ENCODE peak calls at places on chromosome X, in nine cellular contexts. Z is cardiac muscle cell, I is brain microvascular endothelial cell, K is IMR-90, T is fibroblast of lung, R is tibial artery, S is PC-3, Q is coronary artery, D is heart right ventricle. N is an unnamed sample.
A peak's percentile ranks its signal among the peaks of the same experiment; 100 is the strongest.

GRCh38 chrX:150094996-150095395 is 156.7 kb upstream of the EOLA2 start:
- DNase-seq in R (no peak), T (peak; percentile 80), Z (no peak), Q (no peak), K (no peak), D (no peak), I (no peak), S (no peak), N (no peak)

GRCh38 chrX:53257670-53258423 is 23.5 kb downstream of the IQSEC2 start:
- DNase-seq in K (no peak), I (no peak), R (no peak), S (no peak), Z (no peak), D (no peak), T (no peak), Q (no peak), N (no peak)

GRCh38 chrX:65752294-65752693 is 84.8 kb downstream of the MSN start:
- DNase-seq in D (no peak), Q (no peak), R (no peak), K (no peak), Z (no peak), T (no peak), I (no peak), S (no peak), N (no peak)

GRCh38 chrX:144586756-144587155 is 660.5 kb upstream of the SPANXN1 start:
- DNase-seq in Q (no peak), R (no peak), Z (peak; percentile 0), K (no peak), D (no peak), I (no peak), S (peak; percentile 67), T (no peak), N (no peak)

GRCh38 chrX:13381514-13381913 is 61.7 kb upstream of the ATXN3L start:
- DNase-seq in D (no peak), Q (no peak), R (no peak), Z (peak; percentile 60), T (peak; percentile 68), K (peak; percentile 47), I (no peak), S (no peak), N (no peak)

GRCh38 chrX:49199315-49199595 is 738 bp downstream of the SYP start:
- DNase-seq in Z (no peak), K (no peak), T (no peak), I (no peak), Q (no peak), R (no peak), D (no peak), S (no peak), N (no peak)

GRCh38 chrX:103585421-103586313 is at the start of gene TCEAL4:
- DNase-seq in I (peak; percentile 20), S (peak; percentile 31), K (no peak), D (peak; percentile 37), R (peak; percentile 56), Z (peak; percentile 63), Q (peak; percentile 77), T (peak; percentile 12), N (peak; percentile 62)

GRCh38 chrX:9682456-9682855 is 83.2 kb downstream of the GPR143 start:
- DNase-seq in Z (peak; percentile 44), R (no peak), T (peak; percentile 25), K (peak; percentile 61), I (no peak), S (peak; percentile 24), Q (no peak), D (no peak), N (no peak)

GRCh38 chrX:1749499-1749898 is 134.6 kb downstream of the ASMT start:
- DNase-seq in K (no peak), D (no peak), T (no peak), I (no peak), S (no peak), R (no peak), Q (no peak), Z (no peak), N (no peak)

GRCh38 chrX:56366901-56367300 is 134.7 kb downstream of the KLF8 start:
- DNase-seq in S (no peak), D (no peak), T (no peak), R (no peak), I (no peak), Z (no peak), Q (no peak), K (no peak), N (no peak)

GRCh38 chrX:102720237-102721168 is at the start of gene GPRASP3:
- DNase-seq in R (peak; percentile 66), I (peak; percentile 77), K (peak; percentile 75), D (peak; percentile 70), T (peak; percentile 75), S (no peak), Z (peak; percentile 65), Q (no peak), N (peak; percentile 78)

GRCh38 chrX:108268434-108269080 is 169.7 kb downstream of the COL4A6 start:
- DNase-seq in Q (no peak), R (no peak), T (peak; percentile 37), K (no peak), S (peak; percentile 58), I (no peak), D (no peak), Z (no peak), N (no peak)

GRCh38 chrX:69107231-69107739 is 58.0 kb downstream of the PJA1 start:
- DNase-seq in R (no peak), I (no peak), S (peak; percentile 27), Q (no peak), Z (peak; percentile 72), K (no peak), T (no peak), D (no peak), N (no peak)

GRCh38 chrX:16528620-16529019 is 121.3 kb upstream of the S100G start:
- DNase-seq in K (no peak), Q (no peak), T (no peak), S (no peak), R (no peak), I (no peak), Z (no peak), D (no peak), N (no peak)

GRCh38 chrX:107831071-107831470 is 5.4 kb downstream of the MID2 start:
- DNase-seq in I (no peak), D (no peak), S (no peak), R (no peak), T (no peak), Q (no peak), K (no peak), Z (no peak), N (no peak)

GRCh38 chrX:21657318-21658151 is 595 bp downstream of the KLHL34 start:
- DNase-seq in I (no peak), D (no peak), S (no peak), K (no peak), Z (no peak), R (no peak), Q (no peak), T (no peak), N (no peak)

DNA sequence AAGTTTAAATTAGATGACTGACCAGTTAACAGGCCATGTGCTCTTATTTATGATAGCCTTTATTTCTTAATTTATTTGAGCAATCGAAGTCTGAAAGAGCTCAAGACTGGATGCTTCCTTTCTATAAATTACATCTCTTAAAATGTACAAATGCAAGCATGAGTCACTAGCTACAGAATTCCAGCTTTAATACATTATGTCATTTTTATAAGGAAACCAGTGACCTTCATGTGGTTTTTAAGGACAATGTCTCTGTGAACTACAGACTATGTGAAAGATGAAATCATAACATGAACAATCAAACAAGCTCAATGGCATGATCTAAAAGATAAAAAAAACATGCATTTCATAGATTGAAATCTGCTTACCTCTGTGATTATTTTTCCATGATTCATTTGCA is 15.4 kb downstream of the HTR2C start:
- DNase-seq in D (no peak), I (no peak), R (no peak), T (peak; percentile 13), Q (no peak), S (peak; percentile 20), Z (no peak), K (no peak), N (no peak)
- H3K27ac ChIP-seq in D (no peak overlapping the region), I (no peak overlapping the region), R (no peak overlapping the region), T (no peak overlapping the region), Q (no peak overlapping the region), S (no peak overlapping the region), Z (no peak overlapping the region), K (no peak overlapping the region), N (no peak overlapping the region)

GRCh38 chrX:79287724-79288123 is 79.4 kb downstream of the ITM2A start:
- DNase-seq in S (no peak), T (no peak), I (no peak), D (no peak), R (no peak), K (no peak), Z (no peak), Q (no peak), N (no peak)
- H3K27ac ChIP-seq in S (no peak overlapping the region), T (no peak overlapping the region), I (no peak overlapping the region), D (no peak overlapping the region), R (no peak overlapping the region), K (no peak overlapping the region), Z (no peak overlapping the region), Q (no peak overlapping the region), N (no peak overlapping the region)

GRCh38 chrX:39759526-39760224 is 338.1 kb downstream of the BCOR start:
- DNase-seq in Q (peak; percentile 84), T (peak; percentile 85), I (peak; percentile 66), Z (peak; percentile 66), D (no peak), S (peak; percentile 19), R (no peak), K (peak; percentile 78), N (no peak)

GRCh38 chrX:39755152-39756032 is 342.4 kb downstream of the BCOR start:
- DNase-seq in Q (peak; percentile 95), D (peak; percentile 68), I (peak; percentile 93), R (peak; percentile 88), S (peak; percentile 97), T (peak; percentile 96), Z (peak; percentile 94), K (peak; percentile 93), N (no peak)

GRCh38 chrX:39758791-39759525 is 338.8 kb downstream of the BCOR start:
- DNase-seq in I (no peak), Z (no peak), T (peak; percentile 31), D (peak; percentile 17), R (no peak), K (no peak), Q (no peak), S (no peak), N (no peak)

GRCh38 chrX:39756086-39756883 is 341.5 kb downstream of the BCOR start:
- DNase-seq in T (no peak), K (no peak), D (no peak), Z (no peak), Q (no peak), R (no peak), S (no peak), I (no peak), N (no peak)

GRCh38 chrX:39757971-39758370 is 339.8 kb downstream of the BCOR start:
- DNase-seq in S (no peak), I (no peak), R (no peak), T (peak; percentile 92), D (no peak), Z (peak; percentile 79), Q (no peak), K (peak; percentile 68), N (no peak)
- H3K27ac ChIP-seq in S (no peak overlapping the region), I (peak overlapping the region; percentile 89), R (peak overlapping the region; percentile 88), T (no peak overlapping the region), D (no peak overlapping the region), Z (no peak overlapping the region), Q (peak overlapping the region; percentile 89), K (peak overlapping the region; percentile 8), N (no peak overlapping the region)

DNA sequence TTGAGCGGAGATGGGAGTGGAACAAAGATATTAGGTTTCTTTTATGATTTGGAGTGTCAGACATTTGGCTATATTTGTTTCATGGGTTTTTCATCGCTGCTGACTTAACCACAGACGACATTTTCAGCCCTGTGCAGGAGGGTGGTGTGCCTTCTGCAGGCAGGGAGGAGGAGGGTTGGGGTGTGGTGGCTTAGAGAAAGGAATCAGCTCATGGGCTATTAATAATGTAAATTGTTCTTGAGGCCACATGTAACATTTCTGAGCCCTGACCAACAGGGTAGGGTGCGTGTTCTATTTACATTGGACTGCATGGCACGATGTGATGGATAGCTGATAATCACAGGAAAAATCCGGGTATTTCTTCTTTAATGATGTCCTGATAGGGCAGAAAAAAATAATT is 67.6 kb downstream of the POLA1 start:
- DNase-seq in T (peak; percentile 75), K (no peak), Q (no peak), I (no peak), Z (no peak), S (no peak), D (no peak), R (no peak), N (no peak)
- H3K27ac ChIP-seq in T (no peak overlapping the region), K (no peak overlapping the region), Q (no peak overlapping the region), I (no peak overlapping the region), Z (no peak overlapping the region), S (no peak overlapping the region), D (no peak overlapping the region), R (no peak overlapping the region), N (no peak overlapping the region)